ENCODE peak calls at places on chromosomes 12 and 14, in four cellular contexts. One of them, this sample, is unnamed.

GRCh38 chr14:56751471-56751870 is 58.8 kb downstream of the OTX2 start:
- DNase-seq in H1: no peak
- DNase-seq in A549: peak
- DNase-seq in K562: no peak
- DNase-seq in this sample: no peak

GRCh38 chr14:55117816-55118441 is 11.1 kb upstream of the LGALS3 start:
- DNase-seq in H1: no peak
- DNase-seq in A549: no peak
- DNase-seq in K562: no peak
- DNase-seq in this sample: no peak

GRCh38 chr14:104081493-104081835 is 4.0 kb upstream of the ASPG start:
- DNase-seq in H1: no peak
- DNase-seq in A549: no peak
- DNase-seq in K562: no peak
- DNase-seq in this sample: no peak

GRCh38 chr14:65277027-65277426 is 135.5 kb upstream of the FUT8 start:
- DNase-seq in H1: no peak
- DNase-seq in A549: no peak
- DNase-seq in K562: no peak
- DNase-seq in this sample: no peak

GRCh38 chr14:101965145-101965531 is 765 bp downstream of the DYNC1H1 start:
- DNase-seq in H1: no peak
- DNase-seq in A549: peak
- DNase-seq in K562: peak
- DNase-seq in this sample: peak

GRCh38 chr12:98154850-98155249 is 360.5 kb upstream of the TMPO start:
- DNase-seq in H1: peak
- DNase-seq in A549: peak
- DNase-seq in K562: no peak
- DNase-seq in this sample: peak

GRCh38 chr14:100955201-100955600 is 51.7 kb upstream of the RTL1 start:
- DNase-seq in H1: no peak
- DNase-seq in A549: peak
- DNase-seq in K562: no peak
- DNase-seq in this sample: no peak

GRCh38 chr14:20659813-20660395 is 18.4 kb upstream of the OR6S1 start:
- DNase-seq in H1: no peak
- DNase-seq in A549: peak
- DNase-seq in K562: no peak
- DNase-seq in this sample: no peak

GRCh38 chr12:6603095-6603567 is 4.0 kb downstream of the CHD4 start:
- DNase-seq in H1: no peak
- DNase-seq in A549: no peak
- DNase-seq in K562: no peak
- DNase-seq in this sample: no peak

GRCh38 chr12:98440165-98440581 is 75.2 kb upstream of the TMPO start:
- DNase-seq in H1: no peak
- DNase-seq in A549: peak
- DNase-seq in K562: peak
- DNase-seq in this sample: no peak

GRCh38 chr12:21828779-21829178 is 54.3 kb upstream of the KCNJ8 start:
- DNase-seq in H1: no peak
- DNase-seq in A549: no peak
- DNase-seq in K562: no peak
- DNase-seq in this sample: no peak

GRCh38 chr12:10503460-10503859 is 2.2 kb upstream of the EIF2S3B start:
- DNase-seq in H1: no peak
- DNase-seq in A549: no peak
- DNase-seq in K562: no peak
- DNase-seq in this sample: no peak

GRCh38 chr14:96066976-96067375 is 27.8 kb downstream of the C14orf132 start:
- DNase-seq in H1: no peak
- DNase-seq in A549: no peak
- DNase-seq in K562: no peak
- DNase-seq in this sample: no peak

GRCh38 chr12:26219736-26220135 is 24.4 kb downstream of the SSPN start:
- DNase-seq in H1: no peak
- DNase-seq in A549: no peak
- DNase-seq in K562: no peak
- DNase-seq in this sample: no peak

GRCh38 chr14:91873476-91874265 is 6.3 kb upstream of the TC2N start:
- DNase-seq in H1: no peak
- DNase-seq in A549: no peak
- DNase-seq in K562: no peak
- DNase-seq in this sample: no peak

GRCh38 chr12:131673519-131674265 is 37.2 kb upstream of the SFSWAP start:
- DNase-seq in H1: no peak
- DNase-seq in A549: no peak
- DNase-seq in K562: no peak
- DNase-seq in this sample: no peak

GRCh38 chr12:109538191-109538863 is 35.0 kb downstream of the MMAB start:
- DNase-seq in H1: no peak
- DNase-seq in A549: no peak
- DNase-seq in K562: no peak
- DNase-seq in this sample: no peak

GRCh38 chr12:64104376-64104775 is 117.7 kb downstream of the KICS2 start:
- DNase-seq in H1: no peak
- DNase-seq in A549: no peak
- DNase-seq in K562: no peak
- DNase-seq in this sample: no peak

GRCh38 chr14:69316449-69317391 is 56.8 kb downstream of the GALNT16 start:
- DNase-seq in H1: no peak
- DNase-seq in A549: peak
- DNase-seq in K562: no peak
- DNase-seq in this sample: no peak

GRCh38 chr12:57620936-57621496 is 9.8 kb downstream of the ARHGEF25 start:
- DNase-seq in H1: no peak
- DNase-seq in A549: no peak
- DNase-seq in K562: no peak
- DNase-seq in this sample: no peak

GRCh38 chr12:126384029-126384564 is 1318.9 kb downstream of the AACS start:
- DNase-seq in H1: no peak
- DNase-seq in A549: no peak
- DNase-seq in K562: no peak
- DNase-seq in this sample: no peak

GRCh38 chr12:42086021-42086420 is 58.7 kb downstream of the GXYLT1 start:
- DNase-seq in H1: no peak
- DNase-seq in A549: no peak
- DNase-seq in K562: no peak
- DNase-seq in this sample: no peak
- TF ChIP-seq USF2 in H1: no peak
- TF ChIP-seq USF2 in A549: no peak
- TF ChIP-seq USF2 in K562: no peak
- TF ChIP-seq USF2 in this sample: no peak

GRCh38 chr12:25200703-25201102 is 5.7 kb downstream of the ETFRF1 start:
- DNase-seq in H1: no peak
- DNase-seq in A549: no peak
- DNase-seq in K562: no peak
- DNase-seq in this sample: no peak
- TF ChIP-seq PHF8 in H1: no peak
- TF ChIP-seq PHF8 in A549: no peak
- TF ChIP-seq PHF8 in K562: no peak
- TF ChIP-seq PHF8 in this sample: no peak

GRCh38 chr12:30438526-30439120 is 257.0 kb downstream of the IPO8 start:
- DNase-seq in H1: no peak
- DNase-seq in A549: no peak
- DNase-seq in K562: no peak
- DNase-seq in this sample: no peak
- TF ChIP-seq USF2 in H1: no peak
- TF ChIP-seq USF2 in A549: no peak
- TF ChIP-seq USF2 in K562: no peak
- TF ChIP-seq USF2 in this sample: no peak

DNA sequence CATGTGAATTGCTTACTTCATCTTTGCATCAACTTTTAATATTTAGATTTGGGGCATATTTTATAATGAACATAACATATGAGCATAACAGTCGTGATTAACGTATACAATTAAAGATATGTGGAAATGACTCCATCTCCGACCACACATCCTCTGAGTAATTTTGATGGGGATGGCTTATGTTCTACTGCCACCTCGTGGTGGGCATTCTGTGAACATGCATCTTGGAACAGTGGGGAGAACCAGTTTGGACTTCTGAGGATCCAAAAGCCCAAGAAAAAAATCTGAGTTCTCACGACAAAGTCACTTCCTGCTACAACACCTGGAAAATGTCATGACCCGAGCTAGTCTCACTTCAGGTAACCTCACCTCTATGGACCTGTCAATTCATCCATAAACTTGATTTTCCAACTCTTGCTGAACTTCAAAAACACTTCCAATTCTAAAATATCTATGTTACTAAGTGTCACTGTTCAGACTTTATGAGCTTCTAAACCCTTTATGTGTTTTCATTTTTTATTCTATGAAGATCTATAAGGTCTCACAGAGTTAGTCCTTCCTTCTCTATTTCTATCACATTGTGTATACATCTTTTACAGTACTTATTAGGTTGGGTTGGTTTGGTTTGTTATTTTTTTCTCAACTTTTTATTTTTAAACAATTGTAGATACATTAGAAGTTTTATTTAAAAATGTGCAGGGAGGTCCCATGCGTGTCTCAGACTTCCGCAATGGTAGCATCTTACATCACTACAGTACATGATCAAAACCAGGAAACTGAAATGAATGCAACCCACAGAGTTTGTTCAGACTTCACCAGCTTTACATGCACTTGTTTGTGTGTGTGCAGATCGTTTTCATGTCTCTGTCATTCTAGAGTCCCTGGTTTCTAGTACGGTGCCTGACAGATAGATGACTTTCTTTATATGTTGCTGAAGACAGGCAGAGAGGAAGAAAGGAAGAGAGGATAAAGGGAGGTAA is 38.2 kb upstream of the STAB2 start:
- DNase-seq in H1: no peak
- DNase-seq in A549: peak
- DNase-seq in K562: peak
- DNase-seq in this sample: peak
- TF ChIP-seq PHF8 in H1: no peak
- TF ChIP-seq PHF8 in A549: no peak
- TF ChIP-seq PHF8 in K562: no peak
- TF ChIP-seq PHF8 in this sample: no peak

GRCh38 chr12:94047781-94048567 is 100.4 kb upstream of the PLXNC1 start:
- DNase-seq in H1: no peak
- DNase-seq in A549: no peak
- DNase-seq in K562: no peak
- DNase-seq in this sample: no peak
- TF ChIP-seq USF2 in H1: no peak
- TF ChIP-seq USF2 in A549: no peak
- TF ChIP-seq USF2 in K562: no peak
- TF ChIP-seq USF2 in this sample: no peak

GRCh38 chr14:29925106-29925722 is 2.4 kb downstream of the PRKD1 start:
- DNase-seq in H1: no peak
- DNase-seq in A549: no peak
- DNase-seq in K562: no peak
- DNase-seq in this sample: no peak
- TF ChIP-seq PHF8 in H1: no peak
- TF ChIP-seq PHF8 in A549: no peak
- TF ChIP-seq PHF8 in K562: no peak
- TF ChIP-seq PHF8 in this sample: no peak

GRCh38 chr14:74875204-74875603 is 741 bp downstream of the PROX2 start:
- DNase-seq in H1: no peak
- DNase-seq in A549: no peak
- DNase-seq in K562: no peak
- DNase-seq in this sample: no peak
- TF ChIP-seq USF2 in H1: no peak
- TF ChIP-seq USF2 in A549: no peak
- TF ChIP-seq USF2 in K562: no peak
- TF ChIP-seq USF2 in this sample: no peak

DNA sequence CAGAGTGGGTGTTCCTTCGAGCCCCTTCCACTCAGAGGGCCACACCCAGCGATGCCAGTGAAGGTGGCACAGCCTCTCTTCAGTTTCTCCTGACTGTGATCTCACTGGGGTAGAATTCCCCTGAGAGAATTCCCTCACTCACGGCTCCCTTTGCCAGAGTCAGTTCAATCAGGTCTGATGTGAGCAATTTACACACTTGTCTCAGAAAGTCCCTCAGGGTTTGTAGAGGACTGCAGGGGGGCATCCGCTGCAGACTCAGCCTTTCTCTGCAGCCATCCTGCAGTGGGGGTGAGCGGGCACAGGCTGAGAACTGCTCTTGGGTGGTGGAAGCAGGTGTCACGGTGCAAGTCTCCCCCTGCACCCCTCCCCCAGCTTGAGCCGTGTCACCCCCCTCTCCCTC is 205.4 kb upstream of the PRMT8 start:
- DNase-seq in H1: no peak
- DNase-seq in A549: no peak
- DNase-seq in K562: no peak
- DNase-seq in this sample: no peak
- TF ChIP-seq PHF8 in H1: no peak
- TF ChIP-seq PHF8 in A549: no peak
- TF ChIP-seq PHF8 in K562: no peak
- TF ChIP-seq PHF8 in this sample: no peak

GRCh38 chr12:111074559-111074958 is 154.2 kb upstream of the MYL2 start:
- DNase-seq in H1: no peak
- DNase-seq in A549: no peak
- DNase-seq in K562: no peak
- DNase-seq in this sample: no peak
- TF ChIP-seq USF2 in H1: no peak
- TF ChIP-seq USF2 in A549: no peak
- TF ChIP-seq USF2 in K562: no peak
- TF ChIP-seq USF2 in this sample: no peak

This sample was measured in HepG2.